ENCODE peak calls at places on chromosomes 5 and 9, in nine cellular contexts. S is AG09309, O is hepatocyte, N is endothelial cell, T is pancreas, H is upper lobe of right lung, K is PC-3, U is WTC11, P is left ventricle myocardium inferior. D is an unnamed sample.

GRCh38 chr9:87007711-87008360 is 60.5 kb upstream of the GAS1 start:
- DNase-seq in S (peak), O (no peak), N (no peak), T (no peak), H (no peak), K (no peak), U (no peak), P (no peak), D (no peak)

GRCh38 chr9:123911024-123911423 is 18.9 kb downstream of the DENND1A start:
- DNase-seq in S (no peak), O (no peak), N (no peak), T (no peak), H (no peak), K (no peak), U (no peak), P (no peak), D (no peak)

GRCh38 chr5:177310757-177311173 is 933 bp downstream of the MXD3 start:
- DNase-seq in S (no peak), O (no peak), N (peak), T (peak), H (no peak), K (peak), U (no peak), P (no peak), D (no peak)

GRCh38 chr9:127122176-127123151 is at the start of gene ANGPTL2:
- DNase-seq in S (peak), O (peak), N (peak), T (peak), H (peak), K (peak), U (peak), P (peak), D (peak)

GRCh38 chr9:126499005-126499910 is 114.5 kb upstream of the LMX1B start:
- DNase-seq in S (no peak), O (peak), N (peak), T (peak), H (peak), K (peak), U (peak), P (no peak), D (no peak)

GRCh38 chr9:121634800-121635261 is 16.6 kb upstream of the DAB2IP start:
- DNase-seq in S (no peak), O (peak), N (peak), T (no peak), H (no peak), K (peak), U (peak), P (no peak), D (no peak)

GRCh38 chr5:178290376-178290775 is 57.8 kb upstream of the PHYKPL start:
- DNase-seq in S (no peak), O (no peak), N (no peak), T (no peak), H (no peak), K (no peak), U (no peak), P (no peak), D (no peak)

GRCh38 chr9:105842023-105842644 is 147.8 kb downstream of the TMEM38B start:
- DNase-seq in S (peak), O (peak), N (peak), T (peak), H (no peak), K (peak), U (peak), P (no peak), D (peak)

GRCh38 chr9:30078195-30078594 is 2306.2 kb upstream of the ACO1 start:
- DNase-seq in S (no peak), O (no peak), N (no peak), T (no peak), H (no peak), K (no peak), U (no peak), P (no peak), D (no peak)

GRCh38 chr9:87968155-87968554 is 6.2 kb downstream of the CDK20 start:
- DNase-seq in S (no peak), O (no peak), N (no peak), T (no peak), H (no peak), K (no peak), U (no peak), P (no peak), D (no peak)

GRCh38 chr9:76465442-76466298 is 6.7 kb downstream of the GCNT1 start:
- DNase-seq in S (no peak), O (no peak), N (no peak), T (no peak), H (no peak), K (no peak), U (no peak), P (no peak), D (no peak)

GRCh38 chr5:90547072-90547536 is 11.5 kb upstream of the ADGRV1 start:
- DNase-seq in S (no peak), O (peak), N (no peak), T (no peak), H (no peak), K (peak), U (no peak), P (no peak), D (no peak)

GRCh38 chr5:110807174-110807573 is 68.4 kb downstream of the SLC25A46 start:
- DNase-seq in S (no peak), O (peak), N (no peak), T (no peak), H (no peak), K (no peak), U (no peak), P (peak), D (no peak)

GRCh38 chr5:43312076-43312620 is 1.1 kb downstream of the HMGCS1 start:
- DNase-seq in S (no peak), O (no peak), N (no peak), T (no peak), H (no peak), K (no peak), U (no peak), P (no peak), D (no peak)

GRCh38 chr5:129367883-129368282 is 92.2 kb upstream of the ADAMTS19 start:
- DNase-seq in S (no peak), O (no peak), N (no peak), T (no peak), H (no peak), K (no peak), U (no peak), P (no peak), D (no peak)

GRCh38 chr9:85401998-85402397 is 339.8 kb downstream of the AGTPBP1 start:
- DNase-seq in S (peak), O (no peak), N (no peak), T (no peak), H (no peak), K (peak), U (no peak), P (no peak), D (no peak)

GRCh38 chr5:112238473-112238872 is 180.6 kb downstream of the EPB41L4A start:
- DNase-seq in S (no peak), O (no peak), N (no peak), T (no peak), H (no peak), K (no peak), U (no peak), P (no peak), D (no peak)

GRCh38 chr5:141477815-141478214 is 2.0 kb downstream of the PCDHGC3 start:
- DNase-seq in S (no peak), O (no peak), N (no peak), T (no peak), H (no peak), K (no peak), U (no peak), P (no peak), D (no peak)

GRCh38 chr5:178213748-178214151 is 9.4 kb downstream of the HNRNPAB start:
- DNase-seq in S (no peak), O (peak), N (no peak), T (no peak), H (no peak), K (no peak), U (no peak), P (no peak), D (no peak)

GRCh38 chr5:55350754-55351153 is 43.0 kb downstream of the MTREX start:
- DNase-seq in S (no peak), O (no peak), N (no peak), T (no peak), H (no peak), K (no peak), U (no peak), P (no peak), D (no peak)

GRCh38 chr9:122336189-122336588 is 34.6 kb upstream of the PTGS1 start:
- DNase-seq in S (no peak), O (no peak), N (no peak), T (no peak), H (no peak), K (no peak), U (no peak), P (no peak), D (no peak)

GRCh38 chr5:132457371-132458225 is 33.0 kb downstream of the IRF1 start:
- DNase-seq in S (peak), O (no peak), N (no peak), T (no peak), H (peak), K (no peak), U (no peak), P (no peak), D (no peak)

GRCh38 chr5:134592141-134592746 is 40.4 kb downstream of the SAR1B start:
- DNase-seq in S (no peak), O (no peak), N (no peak), T (no peak), H (no peak), K (peak), U (peak), P (no peak), D (no peak)

GRCh38 chr9:131824953-131825495 is 85.1 kb upstream of the RAPGEF1 start:
- DNase-seq in S (no peak), O (no peak), N (no peak), T (no peak), H (no peak), K (no peak), U (no peak), P (no peak), D (no peak)

GRCh38 chr9:127567119-127567897 is 44.8 kb upstream of the STXBP1 start:
- DNase-seq in S (no peak), O (peak), N (peak), T (peak), H (peak), K (peak), U (no peak), P (peak), D (no peak)

GRCh38 chr9:96014078-96014477 is 138.6 kb downstream of the ERCC6L2 start:
- DNase-seq in S (no peak), O (no peak), N (no peak), T (no peak), H (no peak), K (no peak), U (no peak), P (no peak), D (no peak)

GRCh38 chr9:7242126-7242525 is 484.4 kb downstream of the KDM4C start:
- DNase-seq in S (no peak), O (no peak), N (no peak), T (no peak), H (no peak), K (no peak), U (no peak), P (no peak), D (no peak)

GRCh38 chr5:146337264-146337904 is 1.3 kb upstream of the POU4F3 start:
- DNase-seq in S (no peak), O (no peak), N (no peak), T (no peak), H (no peak), K (no peak), U (peak), P (no peak), D (no peak)

GRCh38 chr5:178450121-178450631 is 140.0 kb downstream of the COL23A1 start:
- DNase-seq in S (no peak), O (no peak), N (no peak), T (no peak), H (no peak), K (no peak), U (no peak), P (no peak), D (no peak)

GRCh38 chr9:133005221-133005760 is 25.5 kb upstream of the GTF3C5 start:
- DNase-seq in S (no peak), O (no peak), N (no peak), T (no peak), H (no peak), K (no peak), U (peak), P (no peak), D (no peak)

GRCh38 chr5:158543539-158544387 is 556.0 kb downstream of the EBF1 start:
- DNase-seq in S (peak), O (peak), N (no peak), T (no peak), H (no peak), K (no peak), U (no peak), P (no peak), D (no peak)

GRCh38 chr9:109194157-109194556 is 27.1 kb upstream of the FRRS1L start:
- DNase-seq in S (no peak), O (no peak), N (no peak), T (no peak), H (no peak), K (no peak), U (no peak), P (no peak), D (no peak)

GRCh38 chr5:10301842-10302610 is 5.7 kb downstream of the CMBL start:
- DNase-seq in S (no peak), O (peak), N (no peak), T (peak), H (peak), K (peak), U (no peak), P (peak), D (no peak)

GRCh38 chr9:121559183-121559582 is 59.5 kb upstream of the GGTA1 start:
- DNase-seq in S (no peak), O (no peak), N (no peak), T (no peak), H (no peak), K (peak), U (no peak), P (no peak), D (no peak)

GRCh38 chr5:15510092-15510491 is 10.1 kb downstream of the FBXL7 start:
- DNase-seq in S (peak), O (no peak), N (no peak), T (no peak), H (no peak), K (no peak), U (no peak), P (no peak), D (no peak)

DNA sequence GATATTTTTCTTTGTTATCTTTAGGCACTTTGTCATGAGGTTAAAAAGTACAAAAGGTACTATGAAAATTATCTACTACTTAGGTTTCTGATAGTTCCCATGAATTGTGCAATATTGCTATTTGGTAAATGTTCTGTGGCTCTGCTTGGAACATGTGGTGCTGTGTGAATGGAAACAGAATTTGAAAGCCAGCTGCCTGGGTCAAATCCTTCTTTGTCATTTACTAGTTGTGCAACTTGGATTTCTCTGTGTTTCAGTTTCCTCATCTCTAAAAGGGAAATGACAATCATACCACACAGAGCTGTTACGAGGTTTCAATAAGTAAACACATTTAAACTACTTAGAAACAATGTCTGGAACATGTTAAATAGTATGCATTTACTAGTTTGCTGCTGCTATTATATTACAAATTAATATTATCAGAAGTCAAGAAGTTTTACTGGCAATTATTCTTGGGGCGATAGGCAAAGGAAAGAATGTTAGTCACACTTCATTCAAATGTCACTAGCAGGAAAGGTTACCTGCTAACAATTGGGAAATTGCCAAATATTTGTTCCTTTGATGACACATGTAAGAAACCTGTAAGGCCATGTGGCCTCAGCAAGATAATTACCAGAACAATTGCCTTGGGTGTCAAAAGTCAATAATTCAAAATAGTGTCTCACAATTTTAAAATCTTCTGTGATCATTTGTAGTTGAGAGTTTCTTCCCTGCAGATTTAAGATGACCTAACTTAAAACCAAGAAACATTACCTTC is 184.8 kb downstream of the KIAA0825 start:
- DNase-seq in S (peak), O (no peak), N (no peak), T (peak), H (no peak), K (peak), U (no peak), P (no peak), D (no peak)
- TF ChIP-seq CTCF in S (no peak), O (no peak), N (no peak), T (no peak), H (no peak), K (no peak), U (no peak), P (no peak), D (no peak)

DNA sequence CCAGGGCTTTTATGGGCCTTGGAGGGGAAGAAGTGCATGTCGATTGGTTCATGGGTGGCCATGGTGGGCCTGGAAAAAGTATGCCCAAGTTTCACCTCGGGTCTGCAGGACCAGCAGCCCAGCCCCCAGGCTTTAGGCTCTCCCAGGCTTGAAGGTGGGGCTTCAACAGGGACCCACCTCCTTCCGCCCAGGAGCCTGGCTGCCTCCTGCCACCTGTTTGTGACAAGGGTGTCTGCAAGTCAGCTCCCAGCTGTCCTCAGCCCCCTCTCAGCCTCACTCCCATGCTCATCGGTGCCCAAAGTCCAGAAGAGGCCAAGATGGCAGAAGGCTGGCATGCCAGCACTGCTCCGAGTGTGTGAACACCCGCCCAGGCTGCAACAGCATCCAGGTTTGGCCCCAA is 1063.2 kb upstream of the ACO1 start:
- DNase-seq in S (no peak), O (no peak), N (no peak), T (no peak), H (no peak), K (no peak), U (no peak), P (no peak), D (no peak)
- TF ChIP-seq CTCF in S (no peak), O (no peak), N (no peak), T (no peak), H (no peak), K (no peak), U (no peak), P (no peak), D (no peak)

DNA sequence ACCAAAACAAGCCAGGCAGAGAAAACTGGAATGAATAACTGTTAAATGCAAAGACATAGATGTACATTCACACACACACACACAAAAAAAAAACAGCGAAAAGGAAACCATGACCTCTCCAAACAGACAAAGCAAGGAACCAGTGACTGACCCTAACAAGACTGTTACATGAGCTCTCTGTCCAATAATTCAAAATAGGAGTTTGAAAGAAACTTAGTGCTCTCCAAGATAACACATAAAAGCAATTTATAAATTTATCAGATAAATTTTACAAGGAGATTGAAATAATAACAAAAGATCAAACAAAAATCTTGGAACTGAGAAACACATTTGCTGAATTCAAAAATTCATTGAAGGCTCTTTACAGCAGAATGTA is 423.5 kb upstream of the RGMB start:
- DNase-seq in S (no peak), O (no peak), N (no peak), T (no peak), H (no peak), K (no peak), U (no peak), P (no peak), D (no peak)
- TF ChIP-seq CTCF in S (no peak), O (no peak), N (no peak), T (no peak), H (no peak), K (peak), U (no peak), P (no peak), D (no peak)

DNA sequence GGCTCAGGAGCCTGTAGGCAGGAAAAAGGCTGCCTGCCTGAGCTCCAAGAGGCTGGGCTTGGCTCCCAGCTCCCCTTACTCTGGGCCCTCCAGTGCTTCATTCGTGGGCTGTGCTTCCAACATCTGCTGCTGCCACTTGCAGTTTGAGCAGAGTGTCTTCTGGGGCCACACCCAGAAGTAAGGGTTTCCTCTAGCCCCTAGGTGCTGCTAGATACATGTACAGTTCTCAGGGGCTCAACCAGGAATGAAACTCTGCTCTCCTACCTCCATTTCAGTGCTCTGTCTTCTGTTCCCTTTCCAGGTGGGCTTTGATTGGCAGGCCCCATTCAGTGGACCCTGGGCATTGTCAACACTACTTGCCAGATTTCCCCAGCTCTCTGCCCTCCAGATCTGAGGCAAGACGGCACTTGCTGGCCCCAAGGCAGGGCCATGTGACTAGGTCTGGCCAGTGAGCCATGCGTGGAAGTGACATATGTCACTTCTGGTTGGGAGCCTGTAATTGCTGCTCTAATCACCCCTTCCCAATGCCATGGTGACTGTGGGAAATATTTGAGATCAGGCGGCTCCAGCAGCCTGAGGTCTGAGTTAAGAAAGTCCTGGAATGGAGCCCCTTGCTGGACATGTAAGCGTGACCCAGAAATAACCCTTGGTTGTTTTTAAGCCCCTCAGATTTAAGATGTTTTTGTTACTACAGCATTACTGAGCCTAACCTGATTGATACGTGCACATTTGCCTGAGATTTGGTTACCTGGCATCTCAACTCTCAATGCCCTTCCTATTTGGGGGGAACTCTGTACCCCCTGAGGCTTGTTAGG is 9.4 kb upstream of the BOD1 start:
- DNase-seq in S (no peak), O (peak), N (no peak), T (no peak), H (no peak), K (peak), U (no peak), P (no peak), D (no peak)
- TF ChIP-seq CTCF in S (peak), O (no peak), N (no peak), T (no peak), H (no peak), K (peak), U (no peak), P (peak), D (no peak)

GRCh38 chr9:79769476-79770275 is 197.9 kb downstream of the TLE4 start:
- DNase-seq in S (no peak), O (no peak), N (no peak), T (no peak), H (no peak), K (peak), U (no peak), P (no peak), D (no peak)
- TF ChIP-seq CTCF in S (peak), O (no peak), N (no peak), T (no peak), H (no peak), K (no peak), U (no peak), P (no peak), D (no peak)

DNA sequence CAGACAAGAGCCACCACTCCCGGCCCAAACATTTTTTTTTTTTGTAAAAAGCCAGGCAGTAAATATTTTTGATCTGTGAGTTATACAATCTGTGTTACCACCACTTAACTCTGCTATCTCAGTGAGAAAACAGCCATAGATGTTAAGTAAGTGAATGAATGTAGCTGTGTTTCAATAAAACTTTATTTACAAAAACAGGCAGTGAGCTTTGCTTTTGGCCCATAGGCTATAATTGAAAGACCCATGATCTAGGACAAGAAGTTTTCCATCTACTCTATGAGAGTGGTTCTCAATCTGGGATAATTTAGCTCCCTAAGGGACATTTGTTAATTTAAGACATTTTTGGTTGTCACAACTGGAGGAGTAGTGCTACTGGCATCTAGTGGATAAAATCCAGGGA is 91.0 kb downstream of the TMC1 start:
- DNase-seq in S (no peak), O (no peak), N (no peak), T (no peak), H (no peak), K (no peak), U (no peak), P (no peak), D (no peak)
- TF ChIP-seq CTCF in S (peak), O (no peak), N (no peak), T (no peak), H (no peak), K (no peak), U (no peak), P (no peak), D (no peak)

D was measured in mesothelial cell of epicardium.